ENCODE peak calls at places on chromosome 9, in eight cellular contexts. Y, O, G, J, H, N, Z and D are unnamed samples.

GRCh38 chr9:127931092-127931881 is 710 bp upstream of the PIP5KL1 start:
- DNase-seq in Y (no peak), O (peak), G (peak), J (peak), H (no peak), N (no peak), Z (no peak), D (peak)

GRCh38 chr9:119905706-119906105 is 536.5 kb upstream of the BRINP1 start:
- DNase-seq in Y (no peak), O (no peak), G (no peak), J (no peak), H (no peak), N (no peak), Z (no peak), D (no peak)

GRCh38 chr9:135712571-135713295 is 10.7 kb downstream of the KCNT1 start:
- DNase-seq in Y (no peak), O (no peak), G (no peak), J (no peak), H (peak), N (no peak), Z (no peak), D (no peak)

GRCh38 chr9:4422495-4422894 is 67.8 kb upstream of the SLC1A1 start:
- DNase-seq in Y (no peak), O (no peak), G (no peak), J (no peak), H (no peak), N (no peak), Z (no peak), D (no peak)

GRCh38 chr9:22158983-22159382 is 149.9 kb upstream of the CDKN2B start:
- DNase-seq in Y (no peak), O (peak), G (peak), J (peak), H (no peak), N (peak), Z (no peak), D (no peak)

GRCh38 chr9:109721021-109721420 is 59.0 kb upstream of the PALM2AKAP2 start:
- DNase-seq in Y (no peak), O (no peak), G (no peak), J (no peak), H (no peak), N (no peak), Z (no peak), D (no peak)

GRCh38 chr9:79611091-79611614 is 39.4 kb downstream of the TLE4 start:
- DNase-seq in Y (no peak), O (peak), G (peak), J (peak), H (peak), N (no peak), Z (peak), D (no peak)

GRCh38 chr9:121388140-121388925 is 18.3 kb upstream of the STOM start:
- DNase-seq in Y (no peak), O (no peak), G (no peak), J (no peak), H (no peak), N (no peak), Z (no peak), D (no peak)

GRCh38 chr9:36566813-36567217 is 5.9 kb upstream of the MELK start:
- DNase-seq in Y (no peak), O (no peak), G (peak), J (peak), H (no peak), N (no peak), Z (no peak), D (no peak)

GRCh38 chr9:4308482-4308881 is 8.6 kb upstream of the GLIS3 start:
- DNase-seq in Y (no peak), O (no peak), G (no peak), J (no peak), H (no peak), N (no peak), Z (no peak), D (no peak)

GRCh38 chr9:12094051-12094450 is 599.1 kb upstream of the TYRP1 start:
- DNase-seq in Y (no peak), O (no peak), G (no peak), J (no peak), H (no peak), N (no peak), Z (no peak), D (no peak)

GRCh38 chr9:71363286-71363961 is 242.0 kb upstream of the TRPM3 start:
- DNase-seq in Y (no peak), O (no peak), G (peak), J (no peak), H (no peak), N (no peak), Z (no peak), D (no peak)

GRCh38 chr9:90296539-90296938 is 346.1 kb downstream of the DIRAS2 start:
- DNase-seq in Y (no peak), O (no peak), G (no peak), J (no peak), H (peak), N (no peak), Z (no peak), D (peak)

GRCh38 chr9:83978992-83979811 is 813 bp downstream of the HNRNPK start:
- DNase-seq in Y (peak), O (peak), G (peak), J (peak), H (peak), N (peak), Z (peak), D (peak)

GRCh38 chr9:96486351-96487029 is 36.5 kb downstream of the HABP4 start:
- DNase-seq in Y (no peak), O (peak), G (peak), J (peak), H (no peak), N (no peak), Z (no peak), D (peak)

GRCh38 chr9:84271887-84272556 is 68.5 kb downstream of the SLC28A3 start:
- DNase-seq in Y (no peak), O (no peak), G (peak), J (peak), H (no peak), N (no peak), Z (no peak), D (no peak)

GRCh38 chr9:86507119-86507731 is 153.0 kb upstream of the TUT7 start:
- DNase-seq in Y (no peak), O (no peak), G (no peak), J (no peak), H (no peak), N (no peak), Z (no peak), D (no peak)

GRCh38 chr9:95409650-95410426 is 92.3 kb upstream of the FANCC start:
- DNase-seq in Y (no peak), O (peak), G (peak), J (peak), H (peak), N (no peak), Z (no peak), D (no peak)

GRCh38 chr9:77019010-77019809 is at the start of gene FOXB2:
- DNase-seq in Y (no peak), O (no peak), G (no peak), J (no peak), H (peak), N (no peak), Z (peak), D (no peak)

GRCh38 chr9:106877345-106877744 is 14.4 kb downstream of the ZNF462 start:
- DNase-seq in Y (no peak), O (no peak), G (no peak), J (no peak), H (no peak), N (no peak), Z (no peak), D (no peak)

GRCh38 chr9:96087669-96088299 is 212.3 kb downstream of the ERCC6L2 start:
- DNase-seq in Y (no peak), O (no peak), G (no peak), J (no peak), H (no peak), N (no peak), Z (no peak), D (no peak)

GRCh38 chr9:92534199-92535159 is 1.3 kb downstream of the ECM2 start:
- DNase-seq in Y (no peak), O (no peak), G (no peak), J (no peak), H (no peak), N (no peak), Z (no peak), D (no peak)

GRCh38 chr9:134720796-134721195 is 79.2 kb downstream of the COL5A1 start:
- DNase-seq in Y (no peak), O (no peak), G (no peak), J (no peak), H (no peak), N (no peak), Z (no peak), D (no peak)

GRCh38 chr9:123482295-123482970 is 126.4 kb downstream of the CRB2 start:
- DNase-seq in Y (no peak), O (no peak), G (no peak), J (no peak), H (no peak), N (no peak), Z (no peak), D (no peak)

GRCh38 chr9:127776195-127776918 is 2.1 kb downstream of the SH2D3C start:
- DNase-seq in Y (peak), O (no peak), G (no peak), J (no peak), H (no peak), N (no peak), Z (no peak), D (peak)

GRCh38 chr9:70111042-70111602 is 67.5 kb downstream of the MAMDC2 start:
- DNase-seq in Y (peak), O (no peak), G (peak), J (peak), H (no peak), N (peak), Z (peak), D (peak)